ENCODE peak calls at places on chromosome 2, in ten cellular contexts. One of them, this sample, is unnamed.

GRCh38 chr2:75012080-75012479 is 53.6 kb downstream of the POLE4 start:
- DNase-seq in sigmoid colon: no peak
- DNase-seq in GM20000: no peak
- DNase-seq in RWPE1: no peak
- DNase-seq in bronchial epithelial cell: peak; percentile 34
- DNase-seq in fibroblast of pulmonary artery: no peak
- DNase-seq in HFFc6: no peak
- DNase-seq in progenitor cell of endocrine pancreas: no peak
- DNase-seq in CD4-positive, alpha-beta T cell: no peak
- DNase-seq in right atrium auricular region: no peak
- DNase-seq in this sample: no peak

GRCh38 chr2:43175187-43175490 is 51.3 kb downstream of the ZFP36L2 start:
- DNase-seq in bronchial epithelial cell: no peak
- DNase-seq in progenitor cell of endocrine pancreas: no peak
- DNase-seq in fibroblast of pulmonary artery: peak; percentile 55
- DNase-seq in HFFc6: no peak
- DNase-seq in right atrium auricular region: no peak
- DNase-seq in GM20000: no peak
- DNase-seq in sigmoid colon: no peak
- DNase-seq in RWPE1: no peak
- DNase-seq in CD4-positive, alpha-beta T cell: no peak
- DNase-seq in this sample: no peak

GRCh38 chr2:71129114-71129890 is 727 bp downstream of the MCEE start:
- DNase-seq in sigmoid colon: no peak
- DNase-seq in RWPE1: peak; percentile 3
- DNase-seq in progenitor cell of endocrine pancreas: no peak
- DNase-seq in fibroblast of pulmonary artery: peak; percentile 6
- DNase-seq in GM20000: no peak
- DNase-seq in bronchial epithelial cell: peak; percentile 27
- DNase-seq in right atrium auricular region: no peak
- DNase-seq in CD4-positive, alpha-beta T cell: no peak
- DNase-seq in HFFc6: peak; percentile 9
- DNase-seq in this sample: no peak

GRCh38 chr2:112185131-112185530 is 46.9 kb downstream of the FBLN7 start:
- DNase-seq in CD4-positive, alpha-beta T cell: no peak
- DNase-seq in RWPE1: no peak
- DNase-seq in bronchial epithelial cell: no peak
- DNase-seq in HFFc6: no peak
- DNase-seq in sigmoid colon: no peak
- DNase-seq in GM20000: peak; percentile 5
- DNase-seq in fibroblast of pulmonary artery: no peak
- DNase-seq in right atrium auricular region: no peak
- DNase-seq in progenitor cell of endocrine pancreas: no peak
- DNase-seq in this sample: no peak

GRCh38 chr2:183803596-183803995 is 679.4 kb downstream of the NUP35 start:
- DNase-seq in HFFc6: no peak
- DNase-seq in sigmoid colon: no peak
- DNase-seq in RWPE1: no peak
- DNase-seq in progenitor cell of endocrine pancreas: no peak
- DNase-seq in bronchial epithelial cell: no peak
- DNase-seq in right atrium auricular region: no peak
- DNase-seq in fibroblast of pulmonary artery: no peak
- DNase-seq in CD4-positive, alpha-beta T cell: no peak
- DNase-seq in GM20000: no peak
- DNase-seq in this sample: no peak

GRCh38 chr2:118047273-118047898 is 33.5 kb upstream of the CCDC93 start:
- DNase-seq in fibroblast of pulmonary artery: peak; percentile 57
- DNase-seq in HFFc6: peak; percentile 13
- DNase-seq in right atrium auricular region: no peak
- DNase-seq in CD4-positive, alpha-beta T cell: no peak
- DNase-seq in RWPE1: peak; percentile 36
- DNase-seq in sigmoid colon: no peak
- DNase-seq in GM20000: no peak
- DNase-seq in bronchial epithelial cell: peak; percentile 45
- DNase-seq in progenitor cell of endocrine pancreas: no peak
- DNase-seq in this sample: no peak

GRCh38 chr2:120947327-120947726 is 211.7 kb downstream of the GLI2 start:
- DNase-seq in progenitor cell of endocrine pancreas: no peak
- DNase-seq in bronchial epithelial cell: no peak
- DNase-seq in fibroblast of pulmonary artery: no peak
- DNase-seq in GM20000: no peak
- DNase-seq in right atrium auricular region: no peak
- DNase-seq in RWPE1: no peak
- DNase-seq in CD4-positive, alpha-beta T cell: no peak
- DNase-seq in sigmoid colon: no peak
- DNase-seq in HFFc6: no peak
- DNase-seq in this sample: no peak

GRCh38 chr2:122988395-122989221 is 1036.5 kb upstream of the CNTNAP5 start:
- DNase-seq in RWPE1: no peak
- DNase-seq in GM20000: no peak
- DNase-seq in sigmoid colon: no peak
- DNase-seq in fibroblast of pulmonary artery: no peak
- DNase-seq in bronchial epithelial cell: no peak
- DNase-seq in right atrium auricular region: no peak
- DNase-seq in CD4-positive, alpha-beta T cell: no peak
- DNase-seq in progenitor cell of endocrine pancreas: no peak
- DNase-seq in HFFc6: no peak
- DNase-seq in this sample: no peak

DNA sequence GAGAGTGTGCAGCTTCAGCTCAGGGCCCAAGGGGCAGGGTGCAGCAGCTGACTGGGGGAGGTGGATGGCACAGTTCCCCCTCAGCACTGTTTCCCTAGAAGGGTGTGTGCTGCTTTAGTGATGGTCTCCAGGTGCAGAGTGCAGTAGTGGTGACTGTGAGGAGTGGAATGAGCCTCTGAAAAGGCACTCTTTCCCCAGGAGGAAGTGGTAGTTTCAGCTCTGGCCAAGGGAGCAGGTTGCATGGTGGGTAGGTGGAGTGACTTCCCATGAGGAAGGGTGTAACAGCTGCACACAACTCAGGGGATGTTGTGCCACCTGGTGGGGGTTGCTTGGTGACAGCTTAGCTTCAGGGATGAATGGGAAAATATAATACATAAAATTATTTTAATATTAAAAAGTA is 251.5 kb upstream of the NXPH2 start:
- DNase-seq in sigmoid colon: no peak
- DNase-seq in CD4-positive, alpha-beta T cell: no peak
- DNase-seq in RWPE1: peak; percentile 41
- DNase-seq in right atrium auricular region: no peak
- DNase-seq in GM20000: no peak
- DNase-seq in fibroblast of pulmonary artery: peak; percentile 1
- DNase-seq in bronchial epithelial cell: peak; percentile 58
- DNase-seq in HFFc6: no peak
- DNase-seq in progenitor cell of endocrine pancreas: no peak
- DNase-seq in this sample: peak; percentile 63
- TF ChIP-seq CTCF in sigmoid colon: no peak
- TF ChIP-seq CTCF in CD4-positive, alpha-beta T cell: no peak
- TF ChIP-seq CTCF in RWPE1: no peak
- TF ChIP-seq CTCF in right atrium auricular region: no peak
- TF ChIP-seq CTCF in GM20000: no peak
- TF ChIP-seq CTCF in fibroblast of pulmonary artery: no peak
- TF ChIP-seq CTCF in bronchial epithelial cell: peak; percentile 27
- TF ChIP-seq CTCF in HFFc6: no peak
- TF ChIP-seq CTCF in progenitor cell of endocrine pancreas: peak; percentile 33
- TF ChIP-seq CTCF in this sample: no peak

GRCh38 chr2:61396005-61396404 is 74.9 kb downstream of the USP34 start:
- DNase-seq in HFFc6: no peak
- DNase-seq in CD4-positive, alpha-beta T cell: no peak
- DNase-seq in RWPE1: no peak
- DNase-seq in right atrium auricular region: no peak
- DNase-seq in GM20000: no peak
- DNase-seq in bronchial epithelial cell: no peak
- DNase-seq in sigmoid colon: no peak
- DNase-seq in progenitor cell of endocrine pancreas: no peak
- DNase-seq in fibroblast of pulmonary artery: peak; percentile 13
- DNase-seq in this sample: no peak
- TF ChIP-seq CTCF in HFFc6: peak; percentile 21
- TF ChIP-seq CTCF in CD4-positive, alpha-beta T cell: no peak
- TF ChIP-seq CTCF in RWPE1: no peak
- TF ChIP-seq CTCF in right atrium auricular region: no peak
- TF ChIP-seq CTCF in GM20000: no peak
- TF ChIP-seq CTCF in bronchial epithelial cell: no peak
- TF ChIP-seq CTCF in sigmoid colon: no peak
- TF ChIP-seq CTCF in progenitor cell of endocrine pancreas: no peak
- TF ChIP-seq CTCF in fibroblast of pulmonary artery: no peak
- TF ChIP-seq CTCF in this sample: no peak

GRCh38 chr2:144510206-144510991 is 9.5 kb downstream of the ZEB2 start:
- DNase-seq in progenitor cell of endocrine pancreas: no peak
- DNase-seq in fibroblast of pulmonary artery: peak; percentile 68
- DNase-seq in sigmoid colon: no peak
- DNase-seq in HFFc6: peak; percentile 86
- DNase-seq in GM20000: peak; percentile 45
- DNase-seq in CD4-positive, alpha-beta T cell: no peak
- DNase-seq in RWPE1: no peak
- DNase-seq in right atrium auricular region: no peak
- DNase-seq in bronchial epithelial cell: no peak
- DNase-seq in this sample: no peak

GRCh38 chr2:144512421-144513272 is 7.3 kb downstream of the ZEB2 start:
- DNase-seq in progenitor cell of endocrine pancreas: no peak
- DNase-seq in GM20000: no peak
- DNase-seq in fibroblast of pulmonary artery: no peak
- DNase-seq in CD4-positive, alpha-beta T cell: no peak
- DNase-seq in sigmoid colon: no peak
- DNase-seq in right atrium auricular region: no peak
- DNase-seq in RWPE1: no peak
- DNase-seq in HFFc6: no peak
- DNase-seq in bronchial epithelial cell: no peak
- DNase-seq in this sample: no peak

GRCh38 chr2:144509548-144510205 is 10.2 kb downstream of the ZEB2 start:
- DNase-seq in CD4-positive, alpha-beta T cell: no peak
- DNase-seq in bronchial epithelial cell: no peak
- DNase-seq in progenitor cell of endocrine pancreas: no peak
- DNase-seq in sigmoid colon: no peak
- DNase-seq in HFFc6: no peak
- DNase-seq in right atrium auricular region: no peak
- DNase-seq in RWPE1: no peak
- DNase-seq in fibroblast of pulmonary artery: no peak
- DNase-seq in GM20000: no peak
- DNase-seq in this sample: no peak

GRCh38 chr2:144511945-144512344 is 8.0 kb downstream of the ZEB2 start:
- DNase-seq in CD4-positive, alpha-beta T cell: no peak
- DNase-seq in RWPE1: no peak
- DNase-seq in right atrium auricular region: no peak
- DNase-seq in bronchial epithelial cell: no peak
- DNase-seq in sigmoid colon: no peak
- DNase-seq in progenitor cell of endocrine pancreas: no peak
- DNase-seq in fibroblast of pulmonary artery: no peak
- DNase-seq in HFFc6: no peak
- DNase-seq in GM20000: no peak
- DNase-seq in this sample: no peak

DNA sequence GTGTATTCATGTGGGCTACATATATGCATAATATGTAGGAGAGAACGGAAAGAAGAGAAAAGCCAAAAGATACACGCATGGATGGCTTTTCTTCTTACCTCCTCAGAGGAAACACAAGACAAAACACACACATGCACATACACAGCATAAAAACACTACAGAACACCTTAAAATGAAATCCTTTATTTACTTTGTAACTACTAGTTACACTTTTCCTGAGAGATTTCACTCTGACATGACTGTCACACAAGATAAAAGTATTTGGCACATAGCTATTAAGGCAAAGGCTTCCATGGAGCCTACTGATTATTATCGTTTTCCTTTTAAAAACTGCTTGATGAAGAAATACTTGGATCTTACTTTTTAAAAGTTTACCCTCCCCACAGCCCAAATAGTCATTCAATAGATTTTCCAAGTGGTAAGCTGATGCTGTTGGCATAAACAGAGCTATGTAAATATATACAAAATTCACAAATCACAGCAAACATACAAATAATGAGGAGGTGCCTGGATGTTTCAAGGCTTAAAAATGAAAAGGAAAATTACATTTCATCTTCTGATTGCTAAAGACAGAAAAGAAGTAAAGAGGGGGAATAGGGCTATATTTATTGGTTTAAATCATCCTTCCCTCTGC is 8.6 kb downstream of the ZEB2 start:
- DNase-seq in RWPE1: no peak
- DNase-seq in sigmoid colon: no peak
- DNase-seq in fibroblast of pulmonary artery: no peak
- DNase-seq in right atrium auricular region: no peak
- DNase-seq in progenitor cell of endocrine pancreas: no peak
- DNase-seq in HFFc6: no peak
- DNase-seq in GM20000: no peak
- DNase-seq in CD4-positive, alpha-beta T cell: no peak
- DNase-seq in bronchial epithelial cell: no peak
- DNase-seq in this sample: no peak
- TF ChIP-seq CTCF in RWPE1: no peak
- TF ChIP-seq CTCF in sigmoid colon: no peak
- TF ChIP-seq CTCF in fibroblast of pulmonary artery: no peak
- TF ChIP-seq CTCF in right atrium auricular region: no peak
- TF ChIP-seq CTCF in progenitor cell of endocrine pancreas: no peak
- TF ChIP-seq CTCF in HFFc6: no peak
- TF ChIP-seq CTCF in GM20000: no peak
- TF ChIP-seq CTCF in CD4-positive, alpha-beta T cell: no peak
- TF ChIP-seq CTCF in bronchial epithelial cell: no peak
- TF ChIP-seq CTCF in this sample: no peak

GRCh38 chr2:188810591-188810990 is 163.6 kb upstream of the COL3A1 start:
- DNase-seq in HFFc6: no peak
- DNase-seq in RWPE1: no peak
- DNase-seq in right atrium auricular region: no peak
- DNase-seq in bronchial epithelial cell: no peak
- DNase-seq in CD4-positive, alpha-beta T cell: no peak
- DNase-seq in GM20000: no peak
- DNase-seq in fibroblast of pulmonary artery: peak; percentile 74
- DNase-seq in sigmoid colon: no peak
- DNase-seq in progenitor cell of endocrine pancreas: no peak
- DNase-seq in this sample: no peak
- TF ChIP-seq CTCF in HFFc6: no peak
- TF ChIP-seq CTCF in RWPE1: no peak
- TF ChIP-seq CTCF in right atrium auricular region: no peak
- TF ChIP-seq CTCF in bronchial epithelial cell: no peak
- TF ChIP-seq CTCF in CD4-positive, alpha-beta T cell: no peak
- TF ChIP-seq CTCF in GM20000: no peak
- TF ChIP-seq CTCF in fibroblast of pulmonary artery: no peak
- TF ChIP-seq CTCF in sigmoid colon: no peak
- TF ChIP-seq CTCF in progenitor cell of endocrine pancreas: no peak
- TF ChIP-seq CTCF in this sample: no peak